ENCODE peak calls at places on chromosomes 7 and 10, in seven cellular contexts. P is NCI-H460, W is HAP-1, J is IMR-90, X is GM23338, M is glutamatergic neuron, G is astrocyte of the hippocampus. H is an unnamed sample.

GRCh38 chr7:151272410-151272809 is 23.9 kb upstream of the SMARCD3 start:
- DNase-seq in P (no peak), W (no peak), J (no peak), X (no peak), M (no peak), G (no peak), H (no peak)

GRCh38 chr10:96587255-96588059 is 645 bp upstream of the TM9SF3 start:
- DNase-seq in P (peak; percentile 57), W (no peak), J (peak; percentile 83), X (peak; percentile 76), M (no peak), G (no peak), H (peak; percentile 90)

GRCh38 chr7:150685219-150686029 is at the start of gene GIMAP2:
- DNase-seq in P (peak; percentile 38), W (no peak), J (no peak), X (no peak), M (no peak), G (no peak), H (peak; percentile 48)

GRCh38 chr7:26213821-26214515 is 12.4 kb downstream of the CBX3 start:
- DNase-seq in P (no peak), W (no peak), J (no peak), X (no peak), M (no peak), G (no peak), H (no peak)

GRCh38 chr10:125094826-125095225 is 65.5 kb downstream of the CTBP2 start:
- DNase-seq in P (no peak), W (no peak), J (no peak), X (no peak), M (no peak), G (no peak), H (no peak)

GRCh38 chr10:43671659-43672555 is 23.2 kb upstream of the ZNF32 start:
- DNase-seq in P (peak; percentile 74), W (peak; percentile 53), J (peak; percentile 75), X (peak; percentile 88), M (peak; percentile 43), G (peak; percentile 83), H (peak; percentile 67)

GRCh38 chr10:97553575-97554100 is 18.9 kb upstream of the ANKRD2 start:
- DNase-seq in P (peak; percentile 59), W (peak; percentile 62), J (peak; percentile 70), X (peak; percentile 93), M (peak; percentile 74), G (peak; percentile 68), H (peak; percentile 63)

GRCh38 chr10:114957673-114958072 is 19.7 kb downstream of the TRUB1 start:
- DNase-seq in P (no peak), W (no peak), J (peak; percentile 72), X (no peak), M (no peak), G (no peak), H (peak; percentile 81)

GRCh38 chr7:6106140-6106904 is 75.1 kb downstream of the ANKRD61 start:
- DNase-seq in P (peak; percentile 50), W (peak; percentile 9), J (peak; percentile 38), X (peak; percentile 6), M (no peak), G (peak; percentile 49), H (peak; percentile 67)

GRCh38 chr7:129166745-129167144 is 21.7 kb upstream of the SMO start:
- DNase-seq in P (no peak), W (no peak), J (no peak), X (no peak), M (no peak), G (no peak), H (no peak)

GRCh38 chr10:98817396-98817795 is 370.7 kb upstream of the HPS1 start:
- DNase-seq in P (no peak), W (no peak), J (no peak), X (no peak), M (no peak), G (no peak), H (no peak)

GRCh38 chr10:61900829-61901783 is at the start of gene ARID5B:
- DNase-seq in P (peak; percentile 54), W (peak; percentile 86), J (peak; percentile 72), X (peak; percentile 84), M (peak; percentile 42), G (peak; percentile 76), H (peak; percentile 73)

GRCh38 chr10:23100331-23101030 is 5.1 kb downstream of the MSRB2 start:
- DNase-seq in P (no peak), W (no peak), J (no peak), X (no peak), M (no peak), G (no peak), H (no peak)

H was measured in fibroblast of villous mesenchyme.